ENCODE peak calls at places on chromosomes 2 and 18, in seven cellular contexts. Y is A549, L is MM.1S, Z is tibial artery, W is PC-3, D is left ventricle myocardium inferior, A is heart left ventricle. G is an unnamed sample.
A peak's percentile ranks its signal among the peaks of the same experiment; 100 is the strongest.

GRCh38 chr18:64380117-64380516 is 231.2 kb upstream of the LINC00305 start:
- DNase-seq in Z (no peak), Y (no peak), A (no peak), W (no peak), L (peak; percentile 88), D (no peak), G (no peak)

GRCh38 chr2:97992836-97993825 is 2.6 kb downstream of the TMEM131 start:
- DNase-seq in L (no peak), Z (no peak), A (no peak), Y (no peak), W (peak; percentile 38), D (no peak), G (no peak)

GRCh38 chr2:100126172-100126571 is 16.2 kb downstream of the AFF3 start:
- DNase-seq in D (peak; percentile 36), W (no peak), Z (no peak), A (peak; percentile 45), Y (no peak), L (no peak), G (no peak)

GRCh38 chr2:61658841-61659780 is 121.0 kb upstream of the XPO1 start:
- DNase-seq in Z (no peak), A (no peak), W (peak; percentile 67), L (peak; percentile 83), Y (peak; percentile 72), D (no peak), G (no peak)

GRCh38 chr18:58195278-58195721 is 151.3 kb downstream of the NEDD4L start:
- DNase-seq in Y (no peak), W (no peak), L (no peak), Z (no peak), D (no peak), A (no peak), G (no peak)

GRCh38 chr2:237774811-237775553 is 23.6 kb upstream of the RBM44 start:
- DNase-seq in A (peak; percentile 48), W (peak; percentile 72), D (no peak), Y (peak; percentile 58), Z (no peak), L (peak; percentile 48), G (peak; percentile 63)

GRCh38 chr2:81481994-81482368 is 1177.4 kb upstream of the LRRTM1 start:
- DNase-seq in Z (no peak), L (no peak), A (no peak), D (no peak), W (no peak), Y (no peak), G (no peak)

GRCh38 chr2:196914867-196915465 is 11.5 kb downstream of the PGAP1 start:
- DNase-seq in L (peak; percentile 70), Y (no peak), A (no peak), W (no peak), D (no peak), Z (no peak), G (no peak)

GRCh38 chr2:112674229-112674628 is 28.5 kb downstream of the SLC20A1 start:
- DNase-seq in Z (peak; percentile 83), W (no peak), A (peak; percentile 76), D (peak; percentile 72), Y (no peak), L (no peak), G (peak; percentile 38)

GRCh38 chr18:51011709-51012108 is 18.3 kb upstream of the SMAD4 start:
- DNase-seq in D (no peak), W (no peak), L (no peak), A (no peak), Y (no peak), Z (no peak), G (no peak)

GRCh38 chr2:199977984-199978415 is 22.6 kb downstream of the MAIP1 start:
- DNase-seq in Z (no peak), L (peak; percentile 58), Y (no peak), W (peak; percentile 93), A (no peak), D (no peak), G (no peak)

GRCh38 chr2:238097988-238098853 is 1.9 kb upstream of the ESPNL start:
- DNase-seq in L (peak; percentile 72), Z (no peak), A (peak; percentile 56), W (peak; percentile 68), D (peak; percentile 50), Y (peak; percentile 71), G (peak; percentile 75)

GRCh38 chr2:10303634-10304378 is 1.1 kb downstream of the HPCAL1 start:
- DNase-seq in A (peak; percentile 57), W (peak; percentile 52), L (peak; percentile 60), Z (no peak), Y (no peak), D (peak; percentile 40), G (peak; percentile 55)
- H3K4me1 ChIP-seq in A (peaks cover 55% of the 10 kb centered on the region), W (peaks cover 54% of the 10 kb centered on the region), L (peaks cover 4% of the 10 kb centered on the region), Z (peaks cover 17% of the 10 kb centered on the region), Y (peaks cover 52% of the 10 kb centered on the region), D (peaks cover 64% of the 10 kb centered on the region), G (peaks cover 27% of the 10 kb centered on the region)

GRCh38 chr2:159613515-159614336 is 2.6 kb downstream of the BAZ2B start:
- DNase-seq in A (no peak), Y (no peak), L (peak; percentile 35), D (no peak), Z (no peak), W (peak; percentile 32), G (no peak)
- H3K4me3 ChIP-seq in A (peak overlapping the region; percentile 61), Y (peak overlapping the region; percentile 67), L (peak overlapping the region; percentile 88), D (peak overlapping the region; percentile 80), Z (peak overlapping the region; percentile 92), W (peak overlapping the region; percentile 88), G (peak overlapping the region; percentile 78)

DNA sequence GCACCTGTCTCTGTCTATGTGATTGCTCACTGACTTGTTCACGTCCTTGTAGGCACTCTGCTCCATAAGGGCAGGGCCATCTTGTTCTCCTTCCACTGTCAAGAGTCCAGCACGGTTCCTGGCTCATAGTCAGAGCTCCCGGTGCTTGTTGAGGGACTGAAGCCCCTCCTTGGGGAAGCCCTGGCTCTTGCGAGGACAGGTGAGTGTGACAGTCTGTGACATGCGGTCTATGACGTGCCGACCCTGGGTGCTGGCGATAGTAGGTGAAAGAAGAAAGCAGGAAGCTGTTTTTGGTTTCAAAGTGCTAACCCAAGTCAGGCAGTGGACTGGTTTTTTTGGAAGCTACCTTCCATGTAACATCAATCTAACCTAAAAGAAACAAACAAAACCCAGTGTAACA is 18.8 kb downstream of the TSHZ1 start:
- DNase-seq in D (no peak), L (no peak), Y (no peak), Z (no peak), A (no peak), W (no peak), G (no peak)
- TF ChIP-seq CTCF in D (no peak), L (no peak), Y (no peak), Z (no peak), A (no peak), W (no peak), G (no peak)

GRCh38 chr18:3261035-3261392 is 919 bp upstream of the MYL12B start:
- DNase-seq in W (no peak), A (no peak), Y (no peak), Z (no peak), L (no peak), D (no peak), G (no peak)
- H3K4me1 ChIP-seq in W (peaks cover 53% of the 10 kb centered on the region), A (peaks cover 86% of the 10 kb centered on the region), Y (peaks cover 42% of the 10 kb centered on the region), Z (peaks cover 36% of the 10 kb centered on the region), L (peaks cover 29% of the 10 kb centered on the region), D (peaks cover 97% of the 10 kb centered on the region), G (peaks cover 37% of the 10 kb centered on the region)

GRCh38 chr2:1816414-1816911 is 72.1 kb upstream of the PXDN start:
- DNase-seq in Y (no peak), A (peak; percentile 51), W (no peak), D (peak; percentile 34), Z (peak; percentile 71), L (no peak), G (peak; percentile 64)
- H3K4me3 ChIP-seq in Y (no peak overlapping the region), A (no peak overlapping the region), W (no peak overlapping the region), D (no peak overlapping the region), Z (peak overlapping the region; percentile 30), L (no peak overlapping the region), G (no peak overlapping the region)

GRCh38 chr2:40665493-40666232 is 213.8 kb upstream of the SLC8A1 start:
- DNase-seq in W (no peak), A (no peak), L (no peak), Y (no peak), Z (no peak), D (no peak), G (no peak)
- TF ChIP-seq CTCF in W (no peak), A (no peak), L (no peak), Y (no peak), Z (no peak), D (no peak), G (no peak)

GRCh38 chr18:24428709-24429108 is 2.2 kb downstream of the IMPACT start:
- DNase-seq in L (no peak), Z (no peak), A (no peak), W (peak; percentile 5), D (no peak), Y (no peak), G (no peak)
- H3K4me1 ChIP-seq in L (no peaks in the 10 kb centered on the region), Z (no peaks in the 10 kb centered on the region), A (peaks cover 13% of the 10 kb centered on the region), W (peaks cover 25% of the 10 kb centered on the region), D (peaks cover 23% of the 10 kb centered on the region), Y (peaks cover 10% of the 10 kb centered on the region), G (peaks cover 10% of the 10 kb centered on the region)

DNA sequence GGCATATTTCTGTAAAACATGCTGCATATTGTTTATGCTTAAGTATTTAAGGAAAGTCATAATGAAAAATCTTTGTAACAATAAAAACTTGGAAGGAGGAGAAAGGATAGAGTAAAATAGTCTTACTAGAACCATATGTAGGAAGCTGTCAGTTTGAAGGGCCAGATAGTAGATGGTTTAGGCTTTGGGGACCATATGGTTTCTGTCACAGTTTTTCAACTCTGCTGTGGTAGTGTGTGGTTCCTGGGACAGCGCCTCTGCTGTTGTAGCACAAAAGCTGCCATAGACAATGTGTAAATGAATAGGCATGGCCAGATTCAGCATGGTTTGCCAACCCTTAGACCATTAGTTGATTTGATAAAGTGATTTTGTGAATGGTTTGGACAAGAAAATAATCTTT is 75.5 kb downstream of the SLC39A10 start:
- DNase-seq in Y (no peak), W (no peak), Z (no peak), D (no peak), A (no peak), L (no peak), G (no peak)
- H3K4me3 ChIP-seq in Y (no peak overlapping the region), W (no peak overlapping the region), Z (no peak overlapping the region), D (no peak overlapping the region), A (no peak overlapping the region), L (no peak overlapping the region), G (no peak overlapping the region)